ENCODE peak calls at places on chromosome 2, in five cellular contexts. H is AG10803, Q is glutamatergic neuron, E is ovary, Y is GM20000. R is an unnamed sample.

GRCh38 chr2:128232965-128233789 is 85.5 kb downstream of the HS6ST1 start:
- DNase-seq in H (peak; percentile 66), Q (peak; percentile 93), E (peak; percentile 83), Y (peak; percentile 96), R (peak; percentile 92)

GRCh38 chr2:12959935-12960334 is 243.2 kb downstream of the TRIB2 start:
- DNase-seq in H (no peak), Q (no peak), E (no peak), Y (no peak), R (no peak)

GRCh38 chr2:115124817-115125216 is 682.4 kb downstream of the DPP10 start:
- DNase-seq in H (no peak), Q (no peak), E (no peak), Y (no peak), R (no peak)

GRCh38 chr2:2681611-2682295 is 350.7 kb upstream of the MYT1L start:
- DNase-seq in H (no peak), Q (no peak), E (no peak), Y (no peak), R (peak; percentile 16)

GRCh38 chr2:46552528-46552927 is 73.2 kb downstream of the TMEM247 start:
- DNase-seq in H (no peak), Q (no peak), E (no peak), Y (no peak), R (no peak)

GRCh38 chr2:98538280-98539041 is 69.9 kb downstream of the COA5 start:
- DNase-seq in H (no peak), Q (no peak), E (no peak), Y (no peak), R (no peak)

GRCh38 chr2:82675186-82675585 is 1783.9 kb downstream of the SUCLG1 start:
- DNase-seq in H (no peak), Q (no peak), E (no peak), Y (no peak), R (no peak)

GRCh38 chr2:226189061-226189460 is 610.6 kb downstream of the IRS1 start:
- DNase-seq in H (no peak), Q (no peak), E (no peak), Y (no peak), R (no peak)

GRCh38 chr2:235116885-235117492 is 165.2 kb downstream of the SH3BP4 start:
- DNase-seq in H (peak; percentile 53), Q (no peak), E (no peak), Y (no peak), R (no peak)

GRCh38 chr2:65396348-65397026 is 35.9 kb downstream of the SPRED2 start:
- DNase-seq in H (peak; percentile 70), Q (no peak), E (no peak), Y (no peak), R (no peak)

GRCh38 chr2:102806250-102806837 is 44.5 kb downstream of the TMEM182 start:
- DNase-seq in H (peak; percentile 66), Q (peak; percentile 82), E (peak; percentile 42), Y (peak; percentile 66), R (peak; percentile 59)

GRCh38 chr2:113863166-113863565 is 26.7 kb upstream of the ACTR3 start:
- DNase-seq in H (no peak), Q (no peak), E (no peak), Y (no peak), R (no peak)

GRCh38 chr2:225337183-225337582 is 62.3 kb upstream of the NYAP2 start:
- DNase-seq in H (peak; percentile 16), Q (no peak), E (no peak), Y (no peak), R (no peak)

GRCh38 chr2:230922951-230923717 is 1.9 kb downstream of the GPR55 start:
- DNase-seq in H (no peak), Q (no peak), E (no peak), Y (no peak), R (peak; percentile 36)

GRCh38 chr2:230203110-230203676 is 16.6 kb downstream of the SP110 start:
- DNase-seq in H (no peak), Q (no peak), E (no peak), Y (peak; percentile 53), R (no peak)

GRCh38 chr2:11027195-11027594 is 115.5 kb downstream of the KCNF1 start:
- DNase-seq in H (no peak), Q (no peak), E (no peak), Y (no peak), R (no peak)

GRCh38 chr2:196113061-196113974 is 44.7 kb upstream of the DNAH7 start:
- DNase-seq in H (peak; percentile 81), Q (no peak), E (no peak), Y (no peak), R (no peak)

GRCh38 chr2:54575379-54575888 is 119.3 kb downstream of the SPTBN1 start:
- DNase-seq in H (no peak), Q (no peak), E (no peak), Y (no peak), R (peak; percentile 67)

GRCh38 chr2:168568476-168569227 is 112.6 kb downstream of the CERS6 start:
- DNase-seq in H (no peak), Q (no peak), E (no peak), Y (no peak), R (no peak)

GRCh38 chr2:118094503-118094902 is 6.2 kb downstream of the INSIG2 start:
- DNase-seq in H (no peak), Q (no peak), E (no peak), Y (no peak), R (no peak)

GRCh38 chr2:12155308-12156061 is 409.1 kb downstream of the LPIN1 start:
- DNase-seq in H (peak; percentile 86), Q (no peak), E (no peak), Y (no peak), R (no peak)

GRCh38 chr2:234483568-234484251 is 13.2 kb downstream of the ARL4C start:
- DNase-seq in H (peak; percentile 18), Q (no peak), E (no peak), Y (no peak), R (peak; percentile 95)

GRCh38 chr2:163348843-163349395 is 386.9 kb downstream of the FIGN start:
- DNase-seq in H (peak; percentile 41), Q (no peak), E (no peak), Y (no peak), R (no peak)

GRCh38 chr2:64945973-64946736 is 43.0 kb upstream of the SLC1A4 start:
- DNase-seq in H (peak; percentile 44), Q (no peak), E (no peak), Y (peak; percentile 79), R (peak; percentile 86)

GRCh38 chr2:240237609-240238151 is 97.2 kb upstream of the OTOS start:
- DNase-seq in H (peak; percentile 20), Q (no peak), E (peak; percentile 47), Y (no peak), R (no peak)

GRCh38 chr2:209977386-209978239 is 24.8 kb upstream of the RPE start:
- DNase-seq in H (peak; percentile 36), Q (no peak), E (no peak), Y (peak; percentile 30), R (no peak)

GRCh38 chr2:122514451-122514996 is 759.1 kb downstream of the TSN start:
- DNase-seq in H (peak; percentile 25), Q (no peak), E (no peak), Y (no peak), R (no peak)
- TF ChIP-seq CTCF in H (no peak), Q (no peak), E (no peak), Y (no peak), R (no peak)

DNA sequence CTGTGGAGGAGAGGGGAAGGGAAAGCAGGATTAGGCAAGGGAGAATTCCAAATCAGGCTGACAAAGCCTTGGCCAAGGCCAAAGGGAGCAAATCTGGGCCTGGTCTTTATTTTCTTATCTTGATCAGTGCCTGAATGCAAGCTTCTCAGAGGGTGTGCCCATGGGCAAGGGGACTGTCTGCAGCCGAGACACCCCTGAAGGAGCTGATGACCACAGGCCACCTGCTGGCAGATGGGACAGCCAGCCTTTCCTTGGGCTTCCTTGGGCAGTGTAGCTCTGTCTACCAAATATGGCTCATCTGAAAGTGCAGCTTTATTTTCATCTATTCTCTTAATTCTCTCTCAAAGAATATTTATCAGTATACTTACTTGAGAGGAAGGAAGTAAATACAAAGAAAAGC is 117.0 kb downstream of the PKP4 start:
- DNase-seq in H (no peak), Q (no peak), E (no peak), Y (no peak), R (no peak)
- TF ChIP-seq CTCF in H (no peak), Q (no peak), E (no peak), Y (no peak), R (no peak)

GRCh38 chr2:44362207-44363015 is 664 bp downstream of the CAMKMT start:
- DNase-seq in H (peak; percentile 53), Q (peak; percentile 50), E (peak; percentile 36), Y (peak; percentile 26), R (peak; percentile 49)

GRCh38 chr2:44360749-44361329 is 455 bp downstream of the PREPL start:
- DNase-seq in H (peak; percentile 27), Q (no peak), E (peak; percentile 23), Y (peak; percentile 18), R (peak; percentile 51)

GRCh38 chr2:44364604-44365003 is 2.9 kb downstream of the CAMKMT start:
- DNase-seq in H (no peak), Q (no peak), E (no peak), Y (no peak), R (no peak)

GRCh38 chr2:44358498-44358897 is 2.8 kb downstream of the PREPL start:
- DNase-seq in H (peak; percentile 39), Q (no peak), E (peak; percentile 24), Y (peak; percentile 19), R (peak; percentile 89)

DNA sequence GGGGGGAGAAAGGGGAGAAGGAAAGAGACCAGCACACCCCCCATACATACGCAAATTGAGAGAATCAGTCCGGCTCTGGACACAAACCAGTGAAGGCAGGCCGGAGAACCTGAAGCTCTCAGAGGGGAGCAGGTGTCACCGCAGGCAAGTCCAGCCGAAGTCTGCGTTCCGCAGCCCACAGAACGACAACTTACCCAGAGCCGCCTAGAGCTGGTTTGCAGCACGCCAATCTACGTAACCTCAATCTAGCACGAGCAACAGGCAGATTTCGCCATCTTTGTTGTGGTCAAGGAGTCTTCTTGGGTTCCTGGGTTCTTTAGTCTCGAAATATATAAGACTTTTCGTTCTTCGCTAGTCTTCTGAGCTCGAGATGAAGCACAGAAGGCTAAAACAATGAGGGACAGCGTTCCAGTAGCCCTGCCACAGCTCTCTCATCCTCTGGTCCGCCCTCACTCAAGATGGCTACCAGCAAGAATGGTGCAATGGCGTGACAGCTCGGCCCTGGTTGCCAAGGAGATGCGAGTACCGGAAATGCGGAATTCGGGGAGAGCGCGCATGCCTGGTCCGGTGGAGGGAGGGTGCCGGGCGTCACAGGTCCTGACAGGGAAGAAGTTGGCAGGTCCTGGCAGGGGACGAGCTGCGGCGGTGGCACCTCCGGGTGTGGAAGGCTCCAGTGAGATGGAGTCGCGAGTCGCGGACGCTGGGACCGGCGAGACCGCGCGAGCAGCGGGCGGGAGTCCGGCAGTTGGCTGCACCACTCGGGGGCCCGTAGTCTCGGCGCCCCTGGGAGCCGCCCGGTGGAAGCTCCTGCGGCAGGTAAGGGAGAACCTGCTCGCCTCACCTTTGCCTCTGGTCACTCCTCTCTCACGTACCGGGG is at the start of the genes CAMKMT and PREPL:
- DNase-seq in H (peak; percentile 98), Q (peak; percentile 97), E (peak; percentile 99), Y (peak; percentile 95), R (peak; percentile 98)
- TF ChIP-seq CTCF in H (no peak), Q (no peak), E (no peak), Y (no peak), R (no peak)

GRCh38 chr2:216012133-216012829 is 1.1 kb downstream of the MREG start:
- DNase-seq in H (peak; percentile 58), Q (no peak), E (no peak), Y (no peak), R (no peak)

GRCh38 chr2:216006164-216006663 is 7.1 kb downstream of the MREG start:
- DNase-seq in H (no peak), Q (no peak), E (no peak), Y (peak; percentile 41), R (peak; percentile 72)

GRCh38 chr2:216004408-216005283 is 8.7 kb downstream of the MREG start:
- DNase-seq in H (no peak), Q (no peak), E (no peak), Y (peak; percentile 33), R (peak; percentile 44)

GRCh38 chr2:216011320-216011849 is 2.0 kb downstream of the MREG start:
- DNase-seq in H (no peak), Q (no peak), E (no peak), Y (no peak), R (no peak)

GRCh38 chr2:216008387-216008786 is 5.0 kb downstream of the MREG start:
- DNase-seq in H (no peak), Q (no peak), E (no peak), Y (no peak), R (no peak)
- TF ChIP-seq CTCF in H (no peak), Q (no peak), E (no peak), Y (no peak), R (no peak)